ENCODE peak calls at places on chromosomes 2 and 18, in four cellular contexts. A is HCT116, X is memory B cell, J is epithelial cell of esophagus. W is an unnamed sample.

GRCh38 chr18:56726906-56727305 is 75.7 kb downstream of the WDR7 start:
- DNase-seq in A (no peak), X (no peak), J (no peak), W (no peak)

GRCh38 chr18:29862824-29863223 is 1179.7 kb downstream of the DSC3 start:
- DNase-seq in A (no peak), X (no peak), J (no peak), W (no peak)

GRCh38 chr2:189276277-189276676 is 96.7 kb upstream of the COL5A2 start:
- DNase-seq in A (no peak), X (no peak), J (peak), W (peak)

GRCh38 chr2:205967391-205968075 is 118.4 kb downstream of the INO80D start:
- DNase-seq in A (no peak), X (no peak), J (no peak), W (no peak)

GRCh38 chr2:67982956-67983355 is 79.8 kb downstream of the C1D start:
- DNase-seq in A (no peak), X (no peak), J (no peak), W (no peak)

GRCh38 chr18:68763082-68763481 is 34.8 kb upstream of the CCDC102B start:
- DNase-seq in A (no peak), X (no peak), J (peak), W (no peak)

GRCh38 chr2:118983133-118983532 is 41.1 kb downstream of the MARCO start:
- DNase-seq in A (no peak), X (no peak), J (no peak), W (no peak)

GRCh38 chr2:224324604-224325003 is 77.3 kb downstream of the FAM124B start:
- DNase-seq in A (no peak), X (no peak), J (no peak), W (no peak)

GRCh38 chr18:44742741-44743311 is 62.1 kb downstream of the SETBP1 start:
- DNase-seq in A (no peak), X (no peak), J (no peak), W (no peak)

GRCh38 chr2:67057123-67057522 is 340.0 kb upstream of the ETAA1 start:
- DNase-seq in A (no peak), X (no peak), J (no peak), W (no peak)

GRCh38 chr2:160918909-160919503 is 241.2 kb upstream of the TANK start:
- DNase-seq in A (peak), X (no peak), J (peak), W (peak)

GRCh38 chr2:19140463-19141208 is 217.8 kb downstream of the OSR1 start:
- DNase-seq in A (peak), X (no peak), J (peak), W (peak)

GRCh38 chr2:33168425-33168824 is 221.7 kb downstream of the LTBP1 start:
- DNase-seq in A (no peak), X (no peak), J (no peak), W (no peak)

GRCh38 chr2:33443272-33443829 is 33.1 kb upstream of the RASGRP3 start:
- DNase-seq in A (no peak), X (no peak), J (no peak), W (no peak)

GRCh38 chr2:106026271-106027190 is 167.6 kb downstream of the UXS1 start:
- DNase-seq in A (no peak), X (no peak), J (no peak), W (no peak)

GRCh38 chr2:152706477-152707020 is 10.7 kb downstream of the PRPF40A start:
- DNase-seq in A (no peak), X (no peak), J (no peak), W (no peak)

GRCh38 chr2:1907849-1908533 is 163.7 kb upstream of the PXDN start:
- DNase-seq in A (no peak), X (no peak), J (no peak), W (no peak)

GRCh38 chr2:70089946-70090523 is 2.8 kb downstream of the PCBP1 start:
- DNase-seq in A (no peak), X (no peak), J (no peak), W (no peak)

GRCh38 chr2:109259671-109260070 is 130.7 kb downstream of the SH3RF3 start:
- DNase-seq in A (no peak), X (no peak), J (no peak), W (no peak)

W was measured in LoVo.